ENCODE peak calls at places on chromosome 12, in ten cellular contexts. One of them, this sample, is unnamed.
A peak's percentile ranks its signal among the peaks of the same experiment; 100 is the strongest.

GRCh38 chr12:116636636-116637519 is 77.7 kb downstream of the MAP1LC3B2 start:
- DNase-seq in tibial nerve: no peak
- DNase-seq in effector memory CD4-positive, alpha-beta T cell: no peak
- DNase-seq in A549: peak; percentile 83
- DNase-seq in adrenal gland: no peak
- DNase-seq in GM23248: no peak
- DNase-seq in HAP-1: no peak
- DNase-seq in PC-3: no peak
- DNase-seq in left lung: no peak
- DNase-seq in testis: no peak
- DNase-seq in this sample: no peak

GRCh38 chr12:69655616-69656336 is 43.3 kb downstream of the BEST3 start:
- DNase-seq in effector memory CD4-positive, alpha-beta T cell: no peak
- DNase-seq in left lung: no peak
- DNase-seq in testis: no peak
- DNase-seq in A549: peak; percentile 39
- DNase-seq in GM23248: peak; percentile 90
- DNase-seq in adrenal gland: peak; percentile 33
- DNase-seq in tibial nerve: no peak
- DNase-seq in PC-3: peak; percentile 9
- DNase-seq in HAP-1: no peak
- DNase-seq in this sample: no peak

GRCh38 chr12:108425238-108425795 is 86.2 kb upstream of the CMKLR1 start:
- DNase-seq in GM23248: peak; percentile 42
- DNase-seq in HAP-1: no peak
- DNase-seq in left lung: no peak
- DNase-seq in tibial nerve: no peak
- DNase-seq in effector memory CD4-positive, alpha-beta T cell: no peak
- DNase-seq in PC-3: no peak
- DNase-seq in A549: no peak
- DNase-seq in adrenal gland: no peak
- DNase-seq in testis: peak; percentile 21
- DNase-seq in this sample: no peak

GRCh38 chr12:80470403-80470802 is 26.4 kb downstream of the PTPRQ start:
- DNase-seq in tibial nerve: no peak
- DNase-seq in left lung: no peak
- DNase-seq in GM23248: no peak
- DNase-seq in A549: no peak
- DNase-seq in adrenal gland: no peak
- DNase-seq in effector memory CD4-positive, alpha-beta T cell: no peak
- DNase-seq in testis: no peak
- DNase-seq in PC-3: no peak
- DNase-seq in HAP-1: peak; percentile 7
- DNase-seq in this sample: no peak

GRCh38 chr12:57906821-57907220 is 34.5 kb upstream of the ATP23 start:
- DNase-seq in left lung: no peak
- DNase-seq in A549: no peak
- DNase-seq in PC-3: no peak
- DNase-seq in effector memory CD4-positive, alpha-beta T cell: no peak
- DNase-seq in HAP-1: no peak
- DNase-seq in tibial nerve: no peak
- DNase-seq in adrenal gland: no peak
- DNase-seq in GM23248: no peak
- DNase-seq in testis: no peak
- DNase-seq in this sample: no peak

GRCh38 chr12:124765571-124766489 is 97.8 kb downstream of the SCARB1 start:
- DNase-seq in GM23248: peak; percentile 37
- DNase-seq in adrenal gland: no peak
- DNase-seq in testis: no peak
- DNase-seq in A549: no peak
- DNase-seq in effector memory CD4-positive, alpha-beta T cell: no peak
- DNase-seq in left lung: no peak
- DNase-seq in HAP-1: no peak
- DNase-seq in PC-3: no peak
- DNase-seq in tibial nerve: no peak
- DNase-seq in this sample: no peak

GRCh38 chr12:55745361-55746146 is 2.6 kb downstream of the GDF11 start:
- DNase-seq in testis: no peak
- DNase-seq in tibial nerve: no peak
- DNase-seq in HAP-1: peak; percentile 92
- DNase-seq in left lung: no peak
- DNase-seq in GM23248: peak; percentile 35
- DNase-seq in adrenal gland: no peak
- DNase-seq in A549: no peak
- DNase-seq in effector memory CD4-positive, alpha-beta T cell: no peak
- DNase-seq in PC-3: no peak
- DNase-seq in this sample: peak; percentile 42

GRCh38 chr12:52600071-52600470 is 1.2 kb downstream of the KRT72 start:
- DNase-seq in testis: no peak
- DNase-seq in tibial nerve: no peak
- DNase-seq in PC-3: no peak
- DNase-seq in adrenal gland: no peak
- DNase-seq in A549: no peak
- DNase-seq in left lung: no peak
- DNase-seq in HAP-1: no peak
- DNase-seq in effector memory CD4-positive, alpha-beta T cell: no peak
- DNase-seq in GM23248: no peak
- DNase-seq in this sample: no peak

GRCh38 chr12:48002179-48002601 is 2.1 kb downstream of the COL2A1 start:
- DNase-seq in PC-3: no peak
- DNase-seq in A549: no peak
- DNase-seq in tibial nerve: no peak
- DNase-seq in testis: no peak
- DNase-seq in GM23248: peak; percentile 31
- DNase-seq in effector memory CD4-positive, alpha-beta T cell: no peak
- DNase-seq in HAP-1: peak; percentile 78
- DNase-seq in adrenal gland: no peak
- DNase-seq in left lung: no peak
- DNase-seq in this sample: no peak

GRCh38 chr12:53999596-54000104 is 311 bp upstream of the HOXC9 start:
- DNase-seq in PC-3: no peak
- DNase-seq in GM23248: peak; percentile 93
- DNase-seq in A549: peak; percentile 92
- DNase-seq in adrenal gland: peak; percentile 82
- DNase-seq in left lung: peak; percentile 51
- DNase-seq in tibial nerve: no peak
- DNase-seq in effector memory CD4-positive, alpha-beta T cell: no peak
- DNase-seq in HAP-1: no peak
- DNase-seq in testis: peak; percentile 80
- DNase-seq in this sample: no peak

GRCh38 chr12:60230103-60230502 is 634.3 kb downstream of the SLC16A7 start:
- DNase-seq in adrenal gland: no peak
- DNase-seq in A549: no peak
- DNase-seq in HAP-1: no peak
- DNase-seq in testis: no peak
- DNase-seq in effector memory CD4-positive, alpha-beta T cell: no peak
- DNase-seq in GM23248: peak; percentile 47
- DNase-seq in tibial nerve: no peak
- DNase-seq in PC-3: peak; percentile 13
- DNase-seq in left lung: no peak
- DNase-seq in this sample: no peak

GRCh38 chr12:82756303-82756702 is 69.6 kb downstream of the TMTC2 start:
- DNase-seq in effector memory CD4-positive, alpha-beta T cell: no peak
- DNase-seq in testis: no peak
- DNase-seq in GM23248: no peak
- DNase-seq in HAP-1: no peak
- DNase-seq in A549: no peak
- DNase-seq in PC-3: no peak
- DNase-seq in left lung: no peak
- DNase-seq in adrenal gland: no peak
- DNase-seq in tibial nerve: no peak
- DNase-seq in this sample: no peak

GRCh38 chr12:126704609-126705008 is 1562.4 kb upstream of the TMEM132C start:
- DNase-seq in effector memory CD4-positive, alpha-beta T cell: no peak
- DNase-seq in PC-3: peak; percentile 11
- DNase-seq in left lung: no peak
- DNase-seq in adrenal gland: no peak
- DNase-seq in GM23248: no peak
- DNase-seq in HAP-1: no peak
- DNase-seq in A549: no peak
- DNase-seq in tibial nerve: no peak
- DNase-seq in testis: no peak
- DNase-seq in this sample: no peak
- H3K9me3 ChIP-seq in effector memory CD4-positive, alpha-beta T cell: no peaks in the 10 kb centered on the region
- H3K9me3 ChIP-seq in PC-3: no peaks in the 10 kb centered on the region
- H3K9me3 ChIP-seq in left lung: no peaks in the 10 kb centered on the region
- H3K9me3 ChIP-seq in adrenal gland: no peaks in the 10 kb centered on the region
- H3K9me3 ChIP-seq in GM23248: no peaks in the 10 kb centered on the region
- H3K9me3 ChIP-seq in HAP-1: no peaks in the 10 kb centered on the region
- H3K9me3 ChIP-seq in A549: no peaks in the 10 kb centered on the region
- H3K9me3 ChIP-seq in tibial nerve: no peaks in the 10 kb centered on the region
- H3K9me3 ChIP-seq in testis: no peaks in the 10 kb centered on the region
- H3K9me3 ChIP-seq in this sample: no peaks in the 10 kb centered on the region

DNA sequence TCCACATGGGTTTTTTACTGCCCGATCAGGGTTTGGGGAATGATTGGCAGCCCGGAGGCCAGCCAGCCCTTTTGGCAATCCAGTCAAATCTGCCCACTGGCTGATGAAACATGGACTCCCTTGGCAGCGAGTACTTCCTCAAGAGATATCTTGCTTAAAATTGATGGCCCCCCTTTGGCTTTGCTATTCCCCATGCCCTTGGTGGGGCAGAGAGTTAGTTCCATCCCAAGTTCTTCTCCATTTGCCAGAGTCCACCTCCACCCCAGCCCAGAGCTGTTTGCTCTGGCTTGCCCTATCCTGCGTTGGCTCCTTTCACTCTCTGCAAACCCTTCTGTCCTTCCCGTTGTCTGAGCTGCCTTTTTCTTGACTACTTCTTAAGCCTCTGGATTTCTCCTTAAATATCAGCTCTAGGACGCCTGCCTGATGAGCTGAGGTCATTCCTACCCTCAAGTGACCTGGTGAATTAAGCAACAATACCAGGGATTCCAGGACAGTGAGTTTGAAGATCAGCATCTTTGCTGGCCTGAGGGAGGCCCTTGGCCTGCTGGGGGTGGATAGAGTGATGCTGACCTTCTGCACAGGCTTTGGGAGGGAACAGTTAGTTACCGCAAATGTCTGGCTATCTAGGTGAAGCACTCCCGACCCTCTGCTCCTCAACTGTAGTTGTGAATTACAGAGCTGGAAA is 212.0 kb downstream of the CACNA1C start:
- DNase-seq in GM23248: peak; percentile 97
- DNase-seq in tibial nerve: no peak
- DNase-seq in testis: no peak
- DNase-seq in effector memory CD4-positive, alpha-beta T cell: no peak
- DNase-seq in A549: no peak
- DNase-seq in adrenal gland: no peak
- DNase-seq in HAP-1: no peak
- DNase-seq in PC-3: no peak
- DNase-seq in left lung: no peak
- DNase-seq in this sample: no peak
- H3K4me1 ChIP-seq in GM23248: peaks cover 81% of the 10 kb centered on the region
- H3K4me1 ChIP-seq in tibial nerve: peaks cover 44% of the 10 kb centered on the region
- H3K4me1 ChIP-seq in testis: peaks cover 3% of the 10 kb centered on the region
- H3K4me1 ChIP-seq in effector memory CD4-positive, alpha-beta T cell: no peaks in the 10 kb centered on the region
- H3K4me1 ChIP-seq in A549: no peaks in the 10 kb centered on the region
- H3K4me1 ChIP-seq in adrenal gland: no peaks in the 10 kb centered on the region
- H3K4me1 ChIP-seq in HAP-1: no peaks in the 10 kb centered on the region
- H3K4me1 ChIP-seq in PC-3: no peaks in the 10 kb centered on the region
- H3K4me1 ChIP-seq in left lung: peaks cover 9% of the 10 kb centered on the region
- H3K4me1 ChIP-seq in this sample: peaks cover 100% of the 10 kb centered on the region

DNA sequence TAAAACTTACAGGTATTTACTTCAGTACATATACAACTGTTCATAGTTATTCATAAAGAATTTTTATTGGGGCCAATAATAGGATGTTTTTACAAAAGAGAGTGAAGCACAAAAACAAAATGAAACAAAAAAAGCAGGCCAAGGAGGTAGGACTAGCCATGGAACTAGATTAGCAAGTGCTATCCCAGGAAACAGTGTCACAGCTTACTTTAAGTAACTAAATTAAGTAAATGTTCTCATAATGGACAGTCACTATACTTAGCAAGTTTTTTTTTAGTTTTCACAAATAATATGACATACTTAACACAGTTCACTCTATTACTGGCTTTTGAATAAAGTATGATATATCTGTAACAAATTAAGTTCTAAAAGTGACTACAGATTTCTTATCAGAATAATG is 124.1 kb downstream of the GARIN6 start:
- DNase-seq in GM23248: no peak
- DNase-seq in HAP-1: no peak
- DNase-seq in PC-3: no peak
- DNase-seq in effector memory CD4-positive, alpha-beta T cell: no peak
- DNase-seq in A549: no peak
- DNase-seq in tibial nerve: no peak
- DNase-seq in left lung: no peak
- DNase-seq in testis: no peak
- DNase-seq in adrenal gland: no peak
- DNase-seq in this sample: no peak
- H3K9me3 ChIP-seq in GM23248: no peaks in the 10 kb centered on the region
- H3K9me3 ChIP-seq in HAP-1: no peaks in the 10 kb centered on the region
- H3K9me3 ChIP-seq in PC-3: no peaks in the 10 kb centered on the region
- H3K9me3 ChIP-seq in effector memory CD4-positive, alpha-beta T cell: no peaks in the 10 kb centered on the region
- H3K9me3 ChIP-seq in A549: no peaks in the 10 kb centered on the region
- H3K9me3 ChIP-seq in tibial nerve: no peaks in the 10 kb centered on the region
- H3K9me3 ChIP-seq in left lung: no peaks in the 10 kb centered on the region
- H3K9me3 ChIP-seq in testis: no peaks in the 10 kb centered on the region
- H3K9me3 ChIP-seq in adrenal gland: no peaks in the 10 kb centered on the region
- H3K9me3 ChIP-seq in this sample: peaks cover 7% of the 10 kb centered on the region

GRCh38 chr12:102474438-102475064 is 5.8 kb downstream of the IGF1 start:
- DNase-seq in PC-3: no peak
- DNase-seq in HAP-1: no peak
- DNase-seq in effector memory CD4-positive, alpha-beta T cell: no peak
- DNase-seq in left lung: no peak
- DNase-seq in GM23248: peak; percentile 26
- DNase-seq in A549: peak; percentile 18
- DNase-seq in adrenal gland: no peak
- DNase-seq in tibial nerve: no peak
- DNase-seq in testis: no peak
- DNase-seq in this sample: no peak
- H3K4me1 ChIP-seq in PC-3: no peaks in the 10 kb centered on the region
- H3K4me1 ChIP-seq in HAP-1: no peaks in the 10 kb centered on the region
- H3K4me1 ChIP-seq in effector memory CD4-positive, alpha-beta T cell: no peaks in the 10 kb centered on the region
- H3K4me1 ChIP-seq in left lung: peaks cover 17% of the 10 kb centered on the region
- H3K4me1 ChIP-seq in GM23248: peaks cover 15% of the 10 kb centered on the region
- H3K4me1 ChIP-seq in A549: peaks cover 13% of the 10 kb centered on the region
- H3K4me1 ChIP-seq in adrenal gland: no peaks in the 10 kb centered on the region
- H3K4me1 ChIP-seq in tibial nerve: peaks cover 25% of the 10 kb centered on the region
- H3K4me1 ChIP-seq in testis: no peaks in the 10 kb centered on the region
- H3K4me1 ChIP-seq in this sample: no peaks in the 10 kb centered on the region

GRCh38 chr12:132967736-132968135 is 11.6 kb upstream of the ZNF605 start:
- DNase-seq in tibial nerve: no peak
- DNase-seq in left lung: no peak
- DNase-seq in adrenal gland: no peak
- DNase-seq in effector memory CD4-positive, alpha-beta T cell: no peak
- DNase-seq in PC-3: no peak
- DNase-seq in testis: no peak
- DNase-seq in A549: no peak
- DNase-seq in GM23248: no peak
- DNase-seq in HAP-1: no peak
- DNase-seq in this sample: no peak

GRCh38 chr12:132966676-132967415 is 10.7 kb upstream of the ZNF605 start:
- DNase-seq in GM23248: no peak
- DNase-seq in HAP-1: no peak
- DNase-seq in adrenal gland: no peak
- DNase-seq in testis: no peak
- DNase-seq in A549: no peak
- DNase-seq in PC-3: no peak
- DNase-seq in left lung: no peak
- DNase-seq in tibial nerve: no peak
- DNase-seq in effector memory CD4-positive, alpha-beta T cell: no peak
- DNase-seq in this sample: no peak

GRCh38 chr12:132972374-132972773 is 13.8 kb upstream of the ZNF26 start:
- DNase-seq in effector memory CD4-positive, alpha-beta T cell: no peak
- DNase-seq in testis: no peak
- DNase-seq in left lung: no peak
- DNase-seq in PC-3: no peak
- DNase-seq in HAP-1: no peak
- DNase-seq in A549: no peak
- DNase-seq in GM23248: no peak
- DNase-seq in tibial nerve: no peak
- DNase-seq in adrenal gland: no peak
- DNase-seq in this sample: no peak
- H3K9me3 ChIP-seq in effector memory CD4-positive, alpha-beta T cell: no peaks in the 10 kb centered on the region
- H3K9me3 ChIP-seq in testis: no peaks in the 10 kb centered on the region
- H3K9me3 ChIP-seq in left lung: peaks cover 81% of the 10 kb centered on the region
- H3K9me3 ChIP-seq in PC-3: no peaks in the 10 kb centered on the region
- H3K9me3 ChIP-seq in HAP-1: peaks cover 2% of the 10 kb centered on the region
- H3K9me3 ChIP-seq in A549: peaks cover 84% of the 10 kb centered on the region
- H3K9me3 ChIP-seq in GM23248: no peaks in the 10 kb centered on the region
- H3K9me3 ChIP-seq in tibial nerve: no peaks in the 10 kb centered on the region
- H3K9me3 ChIP-seq in adrenal gland: no peaks in the 10 kb centered on the region
- H3K9me3 ChIP-seq in this sample: no peaks in the 10 kb centered on the region